ENCODE peak calls at places on chromosome 12, in eight cellular contexts. B is GM12865, W is choroid plexus epithelial cell, M is WTC11, F is BJ, R is cardiac muscle cell, H is brain microvascular endothelial cell, Z is MM.1S. J is an unnamed sample.

GRCh38 chr12:95118138-95118787 is 44.8 kb upstream of the NR2C1 start:
- DNase-seq in B (no peak), W (peak), M (no peak), F (peak), R (peak), H (peak), Z (no peak), J (no peak)

GRCh38 chr12:43882578-43883178 is 46.8 kb downstream of the TMEM117 start:
- DNase-seq in B (peak), W (peak), M (no peak), F (peak), R (peak), H (peak), Z (peak), J (no peak)

GRCh38 chr12:102232446-102232845 is 34.8 kb upstream of the PMCH start:
- DNase-seq in B (no peak), W (no peak), M (no peak), F (peak), R (peak), H (no peak), Z (no peak), J (no peak)

GRCh38 chr12:92779902-92780301 is 77.1 kb downstream of the PLEKHG7 start:
- DNase-seq in B (no peak), W (peak), M (no peak), F (no peak), R (no peak), H (no peak), Z (no peak), J (no peak)

GRCh38 chr12:42987216-42987631 is 397.7 kb upstream of the PRICKLE1 start:
- DNase-seq in B (no peak), W (no peak), M (no peak), F (no peak), R (no peak), H (no peak), Z (no peak), J (no peak)

GRCh38 chr12:121578230-121579189 is 2.3 kb downstream of the KDM2B start:
- DNase-seq in B (no peak), W (peak), M (peak), F (no peak), R (peak), H (no peak), Z (no peak), J (peak)

GRCh38 chr12:88144037-88144436 is 1.9 kb downstream of the TMTC3 start:
- DNase-seq in B (no peak), W (no peak), M (no peak), F (no peak), R (no peak), H (no peak), Z (no peak), J (no peak)

GRCh38 chr12:6267007-6267721 is 43.3 kb upstream of the PLEKHG6 start:
- DNase-seq in B (peak), W (no peak), M (no peak), F (peak), R (no peak), H (peak), Z (no peak), J (no peak)

GRCh38 chr12:6092784-6093722 is 31.4 kb downstream of the VWF start:
- DNase-seq in B (no peak), W (peak), M (no peak), F (peak), R (no peak), H (peak), Z (no peak), J (no peak)

GRCh38 chr12:124369055-124369900 is 74.4 kb downstream of the RFLNA start:
- DNase-seq in B (no peak), W (peak), M (no peak), F (peak), R (no peak), H (peak), Z (no peak), J (no peak)
- TF ChIP-seq CTCF in B (no peak), W (peak), M (no peak), F (peak), R (peak), H (peak), Z (no peak), J (no peak)

DNA sequence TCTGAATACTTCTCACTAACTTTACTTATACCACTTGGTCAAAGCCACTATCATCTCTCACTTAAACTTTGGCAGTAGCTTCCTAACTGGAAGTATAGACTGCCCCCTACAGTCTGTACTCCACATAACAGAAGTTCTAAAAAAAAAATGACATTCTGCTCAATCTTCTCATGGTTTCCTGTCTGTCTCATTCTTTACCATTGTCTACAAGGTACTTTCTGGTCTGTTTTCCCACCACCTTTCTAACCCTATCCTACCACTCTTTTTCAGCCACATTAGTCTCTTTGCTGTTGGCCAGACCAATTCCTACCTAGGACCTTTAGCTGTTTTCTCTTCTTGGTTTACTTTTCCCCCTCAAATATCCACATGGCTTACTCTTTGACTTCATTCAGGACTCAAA is 14.7 kb downstream of the CPSF6 start:
- DNase-seq in B (peak), W (peak), M (no peak), F (no peak), R (peak), H (no peak), Z (peak), J (no peak)
- TF ChIP-seq CTCF in B (peak), W (peak), M (peak), F (peak), R (peak), H (peak), Z (peak), J (peak)

GRCh38 chr12:128613821-128614220 is 209.9 kb downstream of the SLC15A4 start:
- DNase-seq in B (peak), W (peak), M (no peak), F (no peak), R (no peak), H (no peak), Z (no peak), J (no peak)
- TF ChIP-seq CTCF in B (peak), W (no peak), M (no peak), F (no peak), R (no peak), H (no peak), Z (no peak), J (no peak)

GRCh38 chr12:47802312-47802711 is 17.4 kb downstream of the HDAC7 start:
- DNase-seq in B (no peak), W (no peak), M (peak), F (no peak), R (no peak), H (no peak), Z (no peak), J (no peak)

GRCh38 chr12:47801904-47802246 is 17.8 kb downstream of the HDAC7 start:
- DNase-seq in B (no peak), W (no peak), M (no peak), F (no peak), R (no peak), H (no peak), Z (no peak), J (no peak)

GRCh38 chr12:47800582-47800981 is 19.1 kb downstream of the HDAC7 start:
- DNase-seq in B (no peak), W (no peak), M (no peak), F (no peak), R (no peak), H (no peak), Z (no peak), J (no peak)

GRCh38 chr12:47799357-47799955 is 20.2 kb downstream of the HDAC7 start:
- DNase-seq in B (no peak), W (no peak), M (no peak), F (no peak), R (no peak), H (no peak), Z (no peak), J (no peak)

DNA sequence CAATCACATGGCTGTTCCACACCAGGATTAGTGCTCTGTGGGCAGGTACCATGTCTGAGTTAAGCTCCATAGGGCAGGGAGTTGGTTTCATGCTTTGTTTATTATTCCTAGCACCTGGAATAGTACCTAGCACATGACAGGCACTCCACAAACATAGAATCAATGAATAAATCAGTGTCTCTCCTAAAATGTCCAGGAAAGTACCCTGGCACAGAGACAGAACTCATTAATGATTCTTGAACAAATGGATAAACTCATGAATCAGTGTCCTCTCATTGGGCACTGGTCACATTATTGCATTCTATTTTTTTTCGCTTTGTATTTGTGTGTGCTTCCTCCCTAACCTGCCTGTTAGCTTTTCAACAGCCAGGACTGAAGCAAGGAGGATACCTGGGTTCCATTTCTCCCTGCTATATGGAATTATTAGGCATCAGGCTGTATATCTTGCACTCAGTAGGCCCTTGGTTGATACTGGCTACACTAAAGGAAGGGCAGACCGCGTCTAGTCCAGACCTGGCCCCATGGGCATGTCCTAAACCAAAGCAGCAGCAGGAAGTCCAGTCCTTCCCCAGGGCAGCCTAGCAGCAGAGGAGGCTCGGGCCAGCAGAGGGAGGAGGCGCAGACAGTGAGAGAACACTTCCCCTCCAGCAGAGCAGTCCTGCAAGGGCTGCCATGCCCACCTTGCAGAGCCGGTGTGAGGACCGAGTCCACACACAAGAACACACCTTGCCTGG is 18.4 kb downstream of the HDAC7 start:
- DNase-seq in B (no peak), W (peak), M (no peak), F (no peak), R (no peak), H (no peak), Z (no peak), J (no peak)
- TF ChIP-seq CTCF in B (no peak), W (peak), M (no peak), F (peak), R (peak), H (peak), Z (no peak), J (no peak)

DNA sequence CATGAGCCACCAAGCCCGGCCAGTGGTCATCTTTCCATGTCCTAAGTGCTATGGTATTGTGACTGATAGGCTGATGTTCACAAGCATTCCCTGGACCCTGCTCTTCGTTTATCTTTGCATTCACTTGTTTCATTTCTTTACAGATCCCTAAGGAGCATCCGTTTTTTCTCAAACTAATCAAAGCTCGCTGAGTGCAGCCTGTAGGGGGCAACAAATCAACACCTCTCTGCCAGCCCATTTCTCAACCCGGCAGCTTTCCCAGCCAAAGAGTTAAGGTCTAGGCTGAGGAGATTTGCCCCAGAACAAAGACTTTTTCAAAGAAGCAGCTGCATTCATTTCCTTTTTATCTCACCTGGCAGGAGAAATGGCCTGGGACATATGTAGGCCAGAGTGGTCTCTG is 12.1 kb downstream of the SIRT4 start:
- DNase-seq in B (no peak), W (peak), M (peak), F (no peak), R (no peak), H (peak), Z (peak), J (no peak)
- TF ChIP-seq CTCF in B (no peak), W (peak), M (peak), F (peak), R (peak), H (peak), Z (peak), J (peak)

GRCh38 chr12:63764481-63764880 is 15.2 kb upstream of the RXYLT1 start:
- DNase-seq in B (no peak), W (no peak), M (no peak), F (no peak), R (no peak), H (no peak), Z (no peak), J (no peak)

GRCh38 chr12:63770375-63770774 is 9.3 kb upstream of the RXYLT1 start:
- DNase-seq in B (no peak), W (no peak), M (no peak), F (no peak), R (no peak), H (no peak), Z (no peak), J (no peak)

GRCh38 chr12:63766498-63766897 is 13.2 kb upstream of the RXYLT1 start:
- DNase-seq in B (no peak), W (peak), M (no peak), F (no peak), R (no peak), H (no peak), Z (no peak), J (no peak)
- TF ChIP-seq CTCF in B (peak), W (peak), M (no peak), F (no peak), R (peak), H (peak), Z (peak), J (no peak)

DNA sequence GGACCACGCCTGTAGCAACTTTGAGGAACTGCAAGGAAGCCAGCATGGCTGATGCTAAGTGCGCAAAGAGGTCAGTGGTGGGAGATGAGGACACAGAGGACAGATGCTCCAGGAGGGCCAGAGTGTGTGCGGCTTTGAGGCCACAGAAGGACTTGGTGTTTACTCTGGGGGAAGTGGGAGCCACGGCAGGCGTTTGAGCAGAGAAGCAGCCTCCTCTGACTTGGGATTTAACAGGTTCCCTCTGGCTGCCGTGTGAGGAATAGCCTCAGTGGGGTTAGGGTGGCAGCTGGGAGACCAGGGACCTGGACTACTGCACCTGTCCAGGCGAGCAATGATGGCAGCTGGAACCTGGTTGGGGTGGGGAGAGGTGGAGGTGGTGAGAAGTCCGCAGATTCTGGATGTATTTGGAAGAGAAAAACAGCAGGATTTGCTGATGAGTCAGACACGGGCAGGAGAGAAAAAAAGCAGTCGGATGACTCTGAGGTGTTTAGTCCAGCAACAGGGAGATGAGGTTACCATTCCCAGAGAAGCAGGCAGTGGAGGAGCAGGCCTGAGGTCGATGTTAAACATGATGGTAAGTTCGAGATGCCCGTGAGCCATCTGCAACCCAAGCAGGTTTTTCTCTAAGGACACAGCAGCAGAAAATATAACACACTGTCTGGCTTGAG is 143.5 kb downstream of the SCARB1 start:
- DNase-seq in B (no peak), W (peak), M (no peak), F (no peak), R (no peak), H (no peak), Z (no peak), J (no peak)
- TF ChIP-seq CTCF in B (no peak), W (peak), M (no peak), F (peak), R (peak), H (peak), Z (no peak), J (peak)